ENCODE peak calls at places on chromosomes 5 and 9, in eight cellular contexts. J, N, V, O, B, C, F and L are unnamed samples.

GRCh38 chr5:88660326-88660946 is 222.5 kb downstream of the MEF2C start:
- DNase-seq in J (no peak), N (no peak), V (no peak), O (no peak), B (no peak), C (no peak), F (no peak), L (no peak)

GRCh38 chr9:2132484-2133082 is 117.4 kb downstream of the SMARCA2 start:
- DNase-seq in J (no peak), N (no peak), V (no peak), O (no peak), B (no peak), C (peak), F (no peak), L (no peak)

GRCh38 chr5:21142791-21143190 is 1154.8 kb upstream of the CDH18 start:
- DNase-seq in J (no peak), N (no peak), V (no peak), O (no peak), B (no peak), C (no peak), F (no peak), L (no peak)

GRCh38 chr5:160097981-160098380 is 21.3 kb downstream of the PWWP2A start:
- DNase-seq in J (no peak), N (no peak), V (no peak), O (no peak), B (no peak), C (no peak), F (no peak), L (peak)

GRCh38 chr9:130171226-130172148 is 717 bp upstream of the NCS1 start:
- DNase-seq in J (peak), N (no peak), V (peak), O (no peak), B (no peak), C (no peak), F (no peak), L (no peak)

GRCh38 chr9:84500218-84500617 is 159.7 kb upstream of the SLC28A3 start:
- DNase-seq in J (no peak), N (no peak), V (no peak), O (no peak), B (no peak), C (no peak), F (no peak), L (no peak)

GRCh38 chr5:178677429-178677828 is 50.6 kb upstream of the CLK4 start:
- DNase-seq in J (no peak), N (no peak), V (no peak), O (no peak), B (no peak), C (no peak), F (no peak), L (no peak)

GRCh38 chr5:141683596-141684161 is 1.6 kb upstream of the ARAP3 start:
- DNase-seq in J (no peak), N (no peak), V (no peak), O (no peak), B (no peak), C (no peak), F (no peak), L (no peak)

GRCh38 chr5:50582699-50583098 is 83.7 kb upstream of the PARP8 start:
- DNase-seq in J (no peak), N (no peak), V (no peak), O (no peak), B (no peak), C (no peak), F (no peak), L (no peak)

GRCh38 chr5:127892467-127893207 is 189.4 kb downstream of the CCDC192 start:
- DNase-seq in J (no peak), N (no peak), V (no peak), O (no peak), B (no peak), C (no peak), F (no peak), L (no peak)

GRCh38 chr9:89808076-89808701 is 203.4 kb downstream of the GADD45G start:
- DNase-seq in J (no peak), N (no peak), V (peak), O (no peak), B (no peak), C (no peak), F (peak), L (no peak)

GRCh38 chr5:67347821-67348220 is 151.2 kb upstream of the CD180 start:
- DNase-seq in J (no peak), N (no peak), V (no peak), O (no peak), B (no peak), C (no peak), F (no peak), L (no peak)

GRCh38 chr5:159878988-159879471 is 37.3 kb upstream of the ADRA1B start:
- DNase-seq in J (peak), N (no peak), V (no peak), O (no peak), B (no peak), C (peak), F (peak), L (peak)

GRCh38 chr5:988316-988715 is 20.3 kb upstream of the NKD2 start:
- DNase-seq in J (no peak), N (no peak), V (no peak), O (no peak), B (no peak), C (no peak), F (no peak), L (no peak)

GRCh38 chr5:987761-988160 is 20.8 kb upstream of the NKD2 start:
- DNase-seq in J (no peak), N (no peak), V (no peak), O (no peak), B (no peak), C (no peak), F (no peak), L (no peak)

GRCh38 chr5:994272-994607 is 14.4 kb upstream of the NKD2 start:
- DNase-seq in J (no peak), N (no peak), V (no peak), O (no peak), B (no peak), C (no peak), F (no peak), L (no peak)

GRCh38 chr5:991472-992267 is 16.9 kb upstream of the NKD2 start:
- DNase-seq in J (peak), N (no peak), V (no peak), O (no peak), B (no peak), C (no peak), F (peak), L (no peak)

GRCh38 chr5:989961-990530 is 18.6 kb upstream of the NKD2 start:
- DNase-seq in J (peak), N (no peak), V (no peak), O (no peak), B (no peak), C (peak), F (peak), L (no peak)
- TF ChIP-seq CTCF in J (peak), N (peak), V (no peak), O (no peak), B (no peak), C (peak), F (peak), L (no peak)

GRCh38 chr5:56620903-56621680 is 194.3 kb upstream of the MAP3K1 start:
- DNase-seq in J (no peak), N (no peak), V (no peak), O (no peak), B (no peak), C (no peak), F (no peak), L (no peak)

GRCh38 chr5:56617998-56618397 is 197.4 kb upstream of the MAP3K1 start:
- DNase-seq in J (no peak), N (no peak), V (no peak), O (no peak), B (no peak), C (no peak), F (no peak), L (no peak)

GRCh38 chr5:56616454-56617160 is 198.7 kb upstream of the MAP3K1 start:
- DNase-seq in J (no peak), N (no peak), V (no peak), O (no peak), B (no peak), C (no peak), F (no peak), L (no peak)

GRCh38 chr5:56625577-56625976 is 189.8 kb upstream of the MAP3K1 start:
- DNase-seq in J (no peak), N (peak), V (no peak), O (no peak), B (no peak), C (no peak), F (no peak), L (peak)

DNA sequence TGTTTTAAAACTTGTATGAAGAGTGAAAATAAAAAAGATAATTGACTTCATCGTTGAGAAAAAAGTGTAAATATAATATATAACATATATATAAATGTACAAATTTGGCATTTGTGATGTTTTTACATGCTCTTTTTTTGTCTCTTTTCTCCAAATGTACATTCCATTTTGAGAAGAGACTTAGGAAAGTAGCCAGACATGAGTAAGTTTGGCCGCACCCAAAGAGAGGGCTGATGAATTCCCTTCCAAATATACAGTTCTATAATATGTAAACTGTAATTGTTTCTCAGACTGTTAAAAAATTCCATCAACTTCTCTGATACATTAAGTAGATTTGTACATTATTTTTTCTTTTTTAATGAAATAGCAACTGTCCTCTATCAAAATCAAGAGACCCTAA is 193.2 kb upstream of the MAP3K1 start:
- DNase-seq in J (no peak), N (no peak), V (no peak), O (no peak), B (no peak), C (no peak), F (no peak), L (no peak)
- TF ChIP-seq CTCF in J (no peak), N (no peak), V (no peak), O (no peak), B (no peak), C (no peak), F (no peak), L (no peak)

DNA sequence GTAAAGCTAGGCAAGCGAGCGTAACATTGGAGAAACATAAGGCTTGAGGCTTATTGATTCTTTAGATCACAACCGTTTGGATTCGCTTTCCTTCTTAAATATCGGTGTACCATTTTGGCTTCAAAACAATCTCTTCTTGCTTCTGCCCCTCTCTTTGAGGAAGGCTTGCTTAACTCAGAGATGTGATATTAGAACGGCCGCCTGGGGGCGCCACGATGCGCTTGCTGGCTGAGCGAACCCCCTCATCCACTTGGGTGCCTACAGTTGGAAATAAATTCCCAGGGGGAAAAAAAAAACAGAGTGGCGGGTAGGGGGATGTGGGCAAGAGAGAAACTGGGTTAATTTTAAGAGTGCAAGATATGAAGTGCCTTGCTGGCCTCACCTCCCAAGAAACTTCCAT is 116.0 kb downstream of the DPYSL3 start:
- DNase-seq in J (no peak), N (no peak), V (no peak), O (no peak), B (no peak), C (no peak), F (no peak), L (no peak)
- TF ChIP-seq CTCF in J (no peak), N (peak), V (no peak), O (peak), B (no peak), C (peak), F (no peak), L (peak)

DNA sequence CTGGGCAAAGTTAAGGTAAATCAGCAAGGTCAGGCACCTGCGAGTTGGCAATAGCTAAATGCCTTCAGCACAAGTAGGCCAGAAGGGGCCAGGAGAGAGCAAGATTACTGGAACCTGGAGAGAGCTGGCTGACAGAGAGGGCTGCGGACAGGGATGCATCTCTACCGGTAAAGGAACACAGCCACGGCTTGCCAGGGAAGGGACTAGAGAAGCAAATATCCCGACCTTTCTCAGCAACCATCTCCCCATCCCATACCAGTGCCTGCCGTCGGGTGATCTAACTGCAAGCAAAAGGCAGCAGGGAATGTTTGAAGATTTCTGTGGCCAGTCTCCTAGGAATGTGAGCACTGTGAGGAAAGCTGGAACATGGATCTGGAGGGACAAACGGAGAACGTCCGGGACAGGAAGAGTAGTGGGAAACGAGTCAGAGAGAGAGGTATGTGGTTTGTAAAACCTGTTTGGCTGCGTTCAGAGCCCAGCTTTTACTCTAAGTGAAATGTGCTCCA is 15.9 kb upstream of the ABLIM3 start:
- DNase-seq in J (no peak), N (no peak), V (no peak), O (no peak), B (no peak), C (peak), F (no peak), L (no peak)
- TF ChIP-seq CTCF in J (no peak), N (peak), V (no peak), O (peak), B (no peak), C (peak), F (no peak), L (peak)

GRCh38 chr5:9892696-9893095 is 262.5 kb upstream of the TAS2R1 start:
- DNase-seq in J (no peak), N (no peak), V (no peak), O (no peak), B (no peak), C (no peak), F (no peak), L (no peak)

GRCh38 chr5:9895305-9895650 is 265.1 kb upstream of the TAS2R1 start:
- DNase-seq in J (no peak), N (no peak), V (no peak), O (no peak), B (no peak), C (no peak), F (no peak), L (no peak)

GRCh38 chr5:9894571-9895304 is 264.6 kb upstream of the TAS2R1 start:
- DNase-seq in J (no peak), N (no peak), V (no peak), O (no peak), B (no peak), C (no peak), F (no peak), L (no peak)

GRCh38 chr5:9903806-9904205 is 273.7 kb upstream of the TAS2R1 start:
- DNase-seq in J (no peak), N (no peak), V (no peak), O (no peak), B (no peak), C (no peak), F (no peak), L (no peak)

GRCh38 chr5:9898319-9898718 is 268.2 kb upstream of the TAS2R1 start:
- DNase-seq in J (no peak), N (no peak), V (no peak), O (no peak), B (no peak), C (peak), F (no peak), L (no peak)
- TF ChIP-seq CTCF in J (no peak), N (peak), V (no peak), O (peak), B (no peak), C (peak), F (no peak), L (peak)

GRCh38 chr5:90421136-90421535 is 11.6 kb upstream of the CETN3 start:
- DNase-seq in J (no peak), N (no peak), V (peak), O (no peak), B (no peak), C (peak), F (no peak), L (no peak)
- TF ChIP-seq CTCF in J (no peak), N (peak), V (peak), O (peak), B (no peak), C (peak), F (no peak), L (peak)

GRCh38 chr9:136363606-136364368 is at the start of gene DNLZ:
- DNase-seq in J (peak), N (no peak), V (peak), O (peak), B (peak), C (peak), F (peak), L (no peak)
- TF ChIP-seq CTCF in J (peak), N (peak), V (peak), O (peak), B (peak), C (peak), F (peak), L (peak)